ENCODE peak calls at places on chromosomes 12 and 14, in four cellular contexts. T is A549, S is ovary, B is stomach. A is an unnamed sample.

GRCh38 chr12:97487470-97487869 is 24.9 kb downstream of the RMST start:
- DNase-seq in T (no peak), S (no peak), B (no peak), A (no peak)

GRCh38 chr14:80955434-80955939 is at the start of gene TSHR:
- DNase-seq in T (peak; percentile 7), S (no peak), B (no peak), A (no peak)

GRCh38 chr14:56215180-56215579 is 97.0 kb downstream of the PELI2 start:
- DNase-seq in T (no peak), S (no peak), B (no peak), A (no peak)

GRCh38 chr14:76576047-76576741 is 185.1 kb upstream of the VASH1 start:
- DNase-seq in T (no peak), S (no peak), B (no peak), A (no peak)

GRCh38 chr14:76947078-76947837 is 81.2 kb downstream of the IRF2BPL start:
- DNase-seq in T (peak; percentile 90), S (peak; percentile 89), B (peak; percentile 94), A (peak; percentile 60)

GRCh38 chr12:12088147-12088546 is 17.4 kb downstream of the BCL2L14 start:
- DNase-seq in T (no peak), S (no peak), B (no peak), A (no peak)

GRCh38 chr12:115160290-115161108 is 476.5 kb upstream of the TBX3 start:
- DNase-seq in T (no peak), S (no peak), B (no peak), A (no peak)

GRCh38 chr12:120993496-120993895 is 15.2 kb downstream of the HNF1A start:
- DNase-seq in T (no peak), S (no peak), B (no peak), A (no peak)

GRCh38 chr12:44640831-44641230 is 235.3 kb downstream of the NELL2 start:
- DNase-seq in T (no peak), S (no peak), B (no peak), A (no peak)

GRCh38 chr14:60655114-60655897 is 6.0 kb upstream of the SIX1 start:
- DNase-seq in T (no peak), S (no peak), B (no peak), A (no peak)

GRCh38 chr12:27780612-27781408 is 774 bp upstream of the MANSC4 start:
- DNase-seq in T (peak; percentile 28), S (peak; percentile 36), B (peak; percentile 26), A (peak; percentile 52)

GRCh38 chr14:95545769-95546168 is 10.9 kb downstream of the GLRX5 start:
- DNase-seq in T (peak; percentile 58), S (no peak), B (no peak), A (no peak)

GRCh38 chr12:92538970-92539749 is 163.6 kb upstream of the PLEKHG7 start:
- DNase-seq in T (no peak), S (no peak), B (no peak), A (no peak)

GRCh38 chr14:63039800-63040380 is 5.4 kb downstream of the KCNH5 start:
- DNase-seq in T (no peak), S (no peak), B (no peak), A (no peak)

GRCh38 chr12:12180136-12180535 is 86.7 kb downstream of the LRP6 start:
- DNase-seq in T (no peak), S (no peak), B (no peak), A (no peak)

DNA sequence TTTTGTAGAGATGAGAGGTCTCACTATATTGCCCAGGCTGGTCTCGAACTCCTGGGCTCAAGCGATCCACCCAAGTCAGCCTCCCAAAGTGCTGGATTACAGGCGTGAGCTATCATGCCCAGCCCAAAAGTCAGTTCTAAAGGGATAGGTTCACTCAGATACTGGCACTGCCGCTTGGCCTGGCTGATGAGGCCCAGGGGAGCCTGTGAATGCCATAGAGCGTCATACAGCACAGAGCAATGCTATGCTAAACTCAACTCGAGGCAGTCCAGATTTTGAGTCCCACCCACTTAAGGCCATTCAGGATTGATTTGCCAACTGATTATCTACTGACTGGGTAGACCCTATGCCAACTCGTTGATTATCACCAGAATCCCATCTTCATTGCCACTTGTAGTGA is 179.4 kb downstream of the ESR2 start:
- DNase-seq in T (no peak), S (no peak), B (no peak), A (no peak)
- H3K4me1 ChIP-seq in T (no peaks in the 10 kb centered on the region), S (no peaks in the 10 kb centered on the region), B (no peaks in the 10 kb centered on the region), A (no peaks in the 10 kb centered on the region)

GRCh38 chr12:129028824-129029223 is 175.5 kb downstream of the GLT1D1 start:
- DNase-seq in T (no peak), S (no peak), B (no peak), A (no peak)
- TF ChIP-seq EP300 in T (no peak), S (no peak), B (no peak), A (no peak)

DNA sequence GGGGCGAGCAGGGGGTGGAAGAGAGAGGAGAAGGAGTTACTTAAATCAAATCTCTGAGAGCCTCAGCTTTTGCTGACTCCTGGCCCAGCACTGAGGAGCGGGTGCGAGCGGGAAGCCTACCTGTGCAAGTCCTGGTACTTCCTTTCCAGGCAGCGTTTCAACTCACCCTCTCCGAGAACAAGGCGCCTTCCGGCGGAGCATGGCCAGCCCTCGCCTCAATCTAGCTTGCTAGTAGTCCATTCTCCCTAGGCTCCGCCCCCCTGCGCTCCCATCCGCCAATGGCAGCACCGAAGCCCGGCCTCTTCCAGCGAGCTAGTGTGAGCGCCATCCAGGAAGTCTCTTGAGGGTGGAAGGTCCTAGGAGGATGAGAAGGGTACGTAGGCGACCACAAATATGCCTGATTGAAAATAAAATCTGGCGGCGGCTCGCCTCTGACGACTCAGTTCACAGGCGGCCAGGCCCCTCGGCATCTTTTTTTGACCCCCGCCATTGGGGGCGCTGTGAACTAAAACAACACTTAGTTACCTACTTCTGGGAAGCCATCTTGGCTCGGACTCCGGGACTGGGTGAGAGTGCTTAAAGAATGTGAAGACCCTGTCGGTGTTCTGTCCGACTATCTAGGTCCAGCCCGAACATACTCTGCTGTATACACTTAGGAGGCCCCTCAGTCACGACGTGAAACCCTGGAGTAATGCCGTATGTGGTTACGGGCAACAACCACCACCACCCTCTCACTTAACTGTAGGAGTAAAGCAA is at the start of gene CHD8:
- DNase-seq in T (peak; percentile 99), S (peak; percentile 99), B (peak; percentile 100), A (peak; percentile 98)
- TF ChIP-seq POLR2A in T (peak; percentile 89), S (peak; percentile 47), B (no peak), A (peak; percentile 51)

DNA sequence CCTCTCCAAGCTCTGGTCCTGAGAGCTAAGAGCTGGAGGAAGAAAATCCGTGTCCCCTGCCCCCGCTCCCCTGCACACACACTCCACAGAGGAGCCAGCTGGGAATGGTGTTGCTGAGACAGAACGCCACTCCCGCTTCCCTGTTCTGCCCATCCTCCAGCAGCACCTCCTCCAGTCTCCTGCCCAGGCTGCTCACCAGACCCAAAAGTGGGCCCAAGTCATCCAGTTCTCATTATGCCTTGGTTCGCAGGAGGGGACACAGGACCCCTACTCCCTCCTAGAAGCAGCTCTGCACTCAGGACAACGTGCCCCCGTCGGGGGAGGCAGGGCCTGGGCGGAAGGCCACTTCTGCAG is 861 bp upstream of the TRMT61A start:
- DNase-seq in T (no peak), S (no peak), B (peak; percentile 49), A (no peak)
- H3K4me1 ChIP-seq in T (peaks cover 51% of the 10 kb centered on the region), S (peaks cover 17% of the 10 kb centered on the region), B (peaks cover 74% of the 10 kb centered on the region), A (peaks cover 40% of the 10 kb centered on the region)

DNA sequence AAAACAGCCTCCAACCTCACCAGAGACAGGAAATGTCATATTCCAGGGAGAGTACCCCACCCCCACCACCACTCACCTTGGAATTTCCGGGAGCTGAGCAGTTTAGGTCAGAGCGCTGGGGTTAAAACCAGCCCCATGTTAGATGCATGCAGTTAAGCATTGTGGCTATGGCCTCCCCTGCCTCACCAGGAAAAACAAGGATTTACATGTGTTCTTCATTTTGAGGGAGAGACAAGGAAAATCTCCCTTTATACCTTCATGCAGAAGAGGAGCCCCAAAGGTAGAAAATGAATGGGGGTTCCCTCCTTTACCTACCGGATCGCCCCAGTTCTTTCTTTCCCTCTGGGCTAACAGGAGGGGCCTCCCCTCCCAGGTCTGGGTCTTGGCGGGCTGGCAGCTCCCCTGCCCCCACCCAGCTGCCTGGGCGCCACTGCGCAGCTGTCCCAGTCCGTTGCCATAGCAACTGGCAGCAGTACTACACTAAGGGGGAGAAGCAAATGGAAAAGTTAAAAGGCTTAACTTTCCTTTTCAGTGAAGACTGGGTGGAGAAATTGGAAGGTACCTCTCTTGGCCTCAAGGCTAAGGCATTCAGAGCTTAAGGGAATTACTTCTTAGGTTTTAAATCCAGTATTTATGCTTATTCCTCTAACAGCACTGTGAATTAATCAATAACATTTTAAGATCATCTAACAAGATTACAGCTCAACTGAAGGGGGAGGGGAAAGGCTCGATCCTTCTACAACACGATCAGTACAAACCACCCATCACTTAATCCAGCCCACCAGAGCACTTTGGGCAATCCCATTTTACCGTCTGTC is 20.5 kb downstream of the CBX5 start:
- DNase-seq in T (peak; percentile 95), S (peak; percentile 79), B (peak; percentile 55), A (peak; percentile 68)
- TF ChIP-seq EP300 in T (no peak), S (no peak), B (no peak), A (peak; percentile 74)

DNA sequence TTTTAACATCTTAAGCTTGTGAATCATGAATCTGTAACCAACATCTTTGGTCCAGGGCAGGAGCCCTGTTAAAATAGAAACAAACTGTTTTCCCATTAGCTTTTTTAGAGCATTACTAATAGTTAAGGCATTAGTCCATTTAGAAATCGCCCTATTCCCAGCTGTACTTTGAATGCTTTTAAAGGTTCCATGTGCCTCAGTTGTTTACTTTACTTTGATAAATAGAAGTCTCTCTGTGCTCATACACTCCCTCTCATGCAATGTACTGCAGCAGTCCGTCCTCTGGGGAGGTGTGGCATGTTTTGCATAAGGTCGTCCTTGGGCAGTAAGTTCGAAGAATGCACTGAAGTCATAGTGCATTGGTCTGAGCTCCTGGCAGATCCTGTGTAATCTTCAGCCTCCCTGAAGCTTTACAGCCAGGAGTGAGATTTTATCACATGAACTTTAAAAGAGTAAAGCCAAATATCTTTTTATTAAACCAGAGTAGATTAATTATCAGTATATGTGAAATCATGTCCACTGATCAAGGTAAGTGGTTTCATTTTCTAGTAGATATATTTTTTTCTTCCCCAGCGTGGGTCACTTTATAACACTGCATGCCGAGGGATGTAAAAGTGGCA is 134.7 kb downstream of the FGD4 start:
- DNase-seq in T (peak; percentile 61), S (peak; percentile 50), B (peak; percentile 69), A (peak; percentile 49)
- TF ChIP-seq POLR2A in T (no peak), S (no peak), B (no peak), A (peak; percentile 30)

DNA sequence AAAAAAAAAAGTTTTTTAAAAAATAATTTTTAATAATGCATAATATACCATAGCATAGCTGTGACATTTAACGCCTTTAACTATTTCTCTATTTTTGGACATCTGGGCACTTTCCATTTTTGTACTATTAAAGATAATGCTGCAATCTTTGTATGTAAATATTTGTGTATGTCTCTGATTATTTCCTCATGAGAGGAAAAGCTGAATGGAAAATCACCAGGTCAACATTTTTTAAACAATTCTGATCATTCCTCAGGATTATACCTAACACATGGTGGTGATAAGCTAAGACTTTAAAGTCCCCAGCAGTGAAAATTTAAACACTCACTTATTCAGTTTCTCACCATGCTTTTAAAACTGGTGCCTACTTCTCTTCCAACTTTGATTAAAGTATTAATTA is 31.3 kb upstream of the NR1H4 start:
- DNase-seq in T (no peak), S (no peak), B (no peak), A (no peak)
- H3K4me1 ChIP-seq in T (no peaks in the 10 kb centered on the region), S (peaks cover 2% of the 10 kb centered on the region), B (peaks cover 1% of the 10 kb centered on the region), A (no peaks in the 10 kb centered on the region)